ENCODE peak calls at places on chromosome 5, in six cellular contexts. Z, B, O, A, Q and T are unnamed samples.

GRCh38 chr5:171537463-171537862 is 118.0 kb downstream of the FGF18 start:
- DNase-seq in Z (no peak), B (no peak), A (no peak), Q (no peak), O (no peak), T (no peak)

GRCh38 chr5:149128023-149128875 is 13.0 kb upstream of the ABLIM3 start:
- DNase-seq in B (peak), Q (peak), A (peak), O (no peak), Z (peak), T (peak)

GRCh38 chr5:122311888-122312669 is at the start of gene SNCAIP:
- DNase-seq in B (peak), A (peak), Q (no peak), O (no peak), Z (peak), T (peak)

GRCh38 chr5:10216107-10216506 is 33.6 kb downstream of the ATPSCKMT start:
- DNase-seq in B (no peak), Q (no peak), Z (no peak), O (no peak), A (no peak), T (no peak)

GRCh38 chr5:106755789-106756188 is 914.9 kb downstream of the EFNA5 start:
- DNase-seq in B (no peak), Q (no peak), O (no peak), A (no peak), Z (no peak), T (no peak)

GRCh38 chr5:8458038-8458383 is 589.1 kb downstream of the MTRR start:
- DNase-seq in Z (no peak), B (peak), A (peak), Q (no peak), O (no peak), T (no peak)

GRCh38 chr5:123483446-123484077 is 28.4 kb upstream of the CSNK1G3 start:
- DNase-seq in Q (no peak), B (no peak), O (no peak), Z (no peak), A (no peak), T (no peak)

GRCh38 chr5:73902327-73903051 is 276.5 kb downstream of the ARHGEF28 start:
- DNase-seq in Q (peak), Z (no peak), B (peak), O (no peak), A (peak), T (peak)

GRCh38 chr5:115379622-115380344 is 83.3 kb upstream of the CCDC112 start:
- DNase-seq in Q (peak), Z (no peak), A (no peak), B (no peak), O (no peak), T (no peak)

GRCh38 chr5:158513490-158514301 is 586.0 kb downstream of the EBF1 start:
- DNase-seq in A (peak), Q (no peak), Z (no peak), B (no peak), O (no peak), T (no peak)

GRCh38 chr5:55540024-55540423 is 5.3 kb upstream of the PLPP1 start:
- DNase-seq in A (peak), O (no peak), Q (no peak), B (no peak), Z (no peak), T (no peak)

GRCh38 chr5:130213607-130214006 is 309.3 kb downstream of the CHSY3 start:
- DNase-seq in O (no peak), Q (no peak), A (peak), Z (no peak), B (no peak), T (no peak)

GRCh38 chr5:112735702-112736101 is 2.0 kb upstream of the APC start:
- DNase-seq in Q (no peak), Z (no peak), B (no peak), O (no peak), A (peak), T (no peak)

GRCh38 chr5:116982035-116982434 is 407.4 kb upstream of the SEMA6A start:
- DNase-seq in Z (no peak), O (no peak), B (no peak), A (no peak), Q (no peak), T (no peak)

GRCh38 chr5:115098041-115098702 is 71.5 kb downstream of the TRIM36 start:
- DNase-seq in B (peak), A (peak), O (peak), Z (no peak), Q (peak), T (peak)

GRCh38 chr5:161548472-161549094 is 2.1 kb upstream of the GABRB2 start:
- DNase-seq in Q (no peak), O (no peak), A (no peak), B (peak), Z (peak), T (peak)

GRCh38 chr5:69202497-69202896 is 13.1 kb downstream of the CENPH start:
- DNase-seq in B (no peak), O (no peak), Z (no peak), Q (no peak), A (no peak), T (no peak)

GRCh38 chr5:43192558-43193170 is 639 bp downstream of the NIM1K start:
- DNase-seq in Q (peak), O (no peak), A (peak), Z (no peak), B (no peak), T (peak)

GRCh38 chr5:60334281-60334713 is 365.7 kb downstream of the DEPDC1B start:
- DNase-seq in Z (no peak), O (peak), B (no peak), Q (no peak), A (peak), T (no peak)

GRCh38 chr5:82748688-82749091 is 328.5 kb downstream of the TMEM167A start:
- DNase-seq in B (no peak), A (no peak), O (no peak), Z (no peak), Q (peak), T (no peak)

GRCh38 chr5:59506285-59506877 is 387.1 kb downstream of the PDE4D start:
- DNase-seq in A (peak), B (peak), Q (no peak), Z (no peak), O (no peak), T (no peak)

GRCh38 chr5:177312649-177313181 is 1.0 kb upstream of the MXD3 start:
- DNase-seq in Q (peak), A (peak), Z (peak), O (no peak), B (peak), T (no peak)
- TF ChIP-seq CTCF in Q (no peak), A (no peak), Z (peak), O (no peak), B (peak), T (no peak)

GRCh38 chr5:134525687-134526482 is 415 bp downstream of the JADE2 start:
- DNase-seq in Z (peak), O (no peak), Q (peak), A (peak), B (peak), T (peak)

GRCh38 chr5:134526483-134527155 is 1.1 kb downstream of the JADE2 start:
- DNase-seq in O (no peak), A (no peak), Z (peak), B (peak), Q (peak), T (peak)

GRCh38 chr5:134523543-134524136 is 1.8 kb upstream of the JADE2 start:
- DNase-seq in B (no peak), O (no peak), Z (no peak), A (peak), Q (no peak), T (no peak)

GRCh38 chr5:134524219-134524825 is 1.1 kb upstream of the JADE2 start:
- DNase-seq in Z (peak), Q (peak), A (peak), O (no peak), B (peak), T (peak)

DNA sequence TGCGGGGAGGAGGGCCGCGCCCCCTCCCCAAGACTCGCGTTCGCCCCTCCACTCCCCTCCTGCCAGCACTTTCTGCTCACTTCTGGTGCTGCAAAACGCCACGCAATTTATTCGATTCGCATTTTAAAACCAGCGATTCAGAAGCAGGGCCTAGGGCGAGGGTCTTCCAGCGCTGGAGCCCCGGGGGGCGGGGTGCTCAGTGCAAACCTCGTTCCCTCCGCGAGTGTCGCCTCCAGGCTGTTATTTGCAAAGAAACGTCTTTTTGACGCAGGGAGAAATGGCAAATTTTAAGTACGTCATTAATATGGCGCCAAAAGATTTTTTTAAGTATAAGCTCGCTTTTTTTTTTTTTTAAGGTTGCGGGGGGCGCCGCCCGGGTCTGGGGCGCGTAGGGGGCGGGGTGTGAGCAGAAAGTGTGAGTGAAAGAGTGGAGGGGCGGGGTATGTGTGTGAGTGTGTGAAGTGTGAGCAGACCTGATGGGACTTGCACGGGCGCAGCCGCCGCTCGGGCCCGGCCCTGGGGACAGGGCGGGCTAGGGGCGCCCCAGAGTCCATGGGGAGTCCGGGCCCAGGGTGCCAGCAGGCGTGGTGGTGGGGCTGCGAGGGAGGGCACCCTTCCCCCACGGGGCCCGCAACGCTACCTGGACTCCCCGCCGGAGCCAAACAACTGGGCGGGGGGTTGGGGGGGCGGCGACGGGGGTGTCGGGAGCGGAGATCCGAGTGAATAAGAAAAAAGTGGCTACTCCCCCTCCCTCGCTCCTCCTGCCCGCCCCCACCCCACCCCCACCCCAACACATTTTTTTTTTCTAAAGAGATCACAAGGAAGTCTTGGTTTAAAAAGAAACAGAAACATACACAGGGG is at the start of gene JADE2:
- DNase-seq in Z (peak), B (peak), A (peak), O (no peak), Q (peak), T (no peak)
- TF ChIP-seq CTCF in Z (no peak), B (no peak), A (no peak), O (no peak), Q (no peak), T (no peak)

GRCh38 chr5:139670369-139671095 is 22.4 kb downstream of the CXXC5 start:
- DNase-seq in Q (peak), B (no peak), Z (no peak), O (no peak), A (no peak), T (no peak)
- TF ChIP-seq CTCF in Q (peak), B (peak), Z (peak), O (peak), A (peak), T (no peak)

DNA sequence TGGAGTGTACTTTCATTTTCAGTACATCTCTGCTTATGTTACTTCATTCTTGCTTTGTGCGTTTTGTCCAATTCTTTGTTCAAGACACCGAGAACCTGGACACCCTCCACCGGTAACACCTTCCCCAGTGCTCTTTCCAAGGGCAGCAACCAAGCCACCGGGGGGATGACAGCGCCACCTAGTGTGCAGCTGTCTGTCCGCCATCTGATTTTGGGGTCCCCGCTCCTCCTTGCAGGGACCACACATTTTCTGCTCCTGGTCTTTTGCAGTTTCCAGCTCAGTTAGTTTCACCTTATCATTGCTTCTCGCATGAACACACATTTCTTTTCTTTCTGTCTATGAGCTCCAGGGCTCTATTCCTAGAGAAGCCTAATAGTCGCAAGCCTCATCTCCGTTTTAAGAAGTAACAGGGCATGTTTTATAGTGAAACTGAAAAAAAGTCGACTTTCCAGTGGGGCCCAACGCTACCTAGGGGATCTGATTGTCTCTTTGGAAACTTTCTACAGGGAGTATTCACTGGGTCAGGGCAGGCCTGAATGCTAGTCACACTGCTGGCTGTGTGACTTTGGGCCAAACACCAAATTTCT is 152.1 kb downstream of the FSTL4 start:
- DNase-seq in A (peak), Z (peak), Q (peak), B (peak), O (no peak), T (peak)
- TF ChIP-seq CTCF in A (peak), Z (peak), Q (peak), B (peak), O (peak), T (peak)

GRCh38 chr5:67375606-67376005 is 179.0 kb upstream of the CD180 start:
- DNase-seq in B (no peak), O (no peak), A (no peak), Q (peak), Z (no peak), T (no peak)
- TF ChIP-seq CTCF in B (peak), O (peak), A (no peak), Q (peak), Z (peak), T (no peak)